ENCODE peak calls at places on chromosomes 12 and 14, in seven cellular contexts. D is body of pancreas, L is AG04450, Q is AG04449, O is left ventricle myocardium inferior, F is sigmoid colon, T is choroid plexus epithelial cell. E is an unnamed sample.

GRCh38 chr14:103072595-103073366 is 11.2 kb upstream of the LBHD2 start:
- DNase-seq in D (peak; percentile 59), L (no peak), Q (no peak), O (no peak), F (peak; percentile 59), T (no peak), E (no peak)

GRCh38 chr14:25231006-25231405 is 181.1 kb upstream of the STXBP6 start:
- DNase-seq in D (no peak), L (no peak), Q (no peak), O (no peak), F (no peak), T (peak; percentile 0), E (no peak)

GRCh38 chr14:102225936-102226335 is 79.0 kb downstream of the MOK start:
- DNase-seq in D (no peak), L (no peak), Q (no peak), O (no peak), F (no peak), T (no peak), E (no peak)

GRCh38 chr14:97699026-97699425 is 901.8 kb downstream of the VRK1 start:
- DNase-seq in D (no peak), L (no peak), Q (no peak), O (no peak), F (no peak), T (no peak), E (no peak)

GRCh38 chr14:56666716-56667115 is 87.1 kb downstream of the TMEM260 start:
- DNase-seq in D (no peak), L (no peak), Q (no peak), O (no peak), F (no peak), T (peak; percentile 81), E (no peak)

GRCh38 chr12:55822228-55822627 is 4.4 kb downstream of the ORMDL2 start:
- DNase-seq in D (no peak), L (no peak), Q (no peak), O (no peak), F (no peak), T (peak; percentile 24), E (no peak)

GRCh38 chr14:64442300-64442988 is 22.9 kb upstream of the AKAP5 start:
- DNase-seq in D (no peak), L (no peak), Q (no peak), O (peak; percentile 25), F (no peak), T (no peak), E (no peak)

GRCh38 chr12:68621092-68622081 is 10.7 kb downstream of the RAP1B start:
- DNase-seq in D (no peak), L (no peak), Q (no peak), O (no peak), F (no peak), T (no peak), E (no peak)

GRCh38 chr12:48165089-48166031 is 8.0 kb upstream of the ASB8 start:
- DNase-seq in D (peak; percentile 26), L (peak; percentile 30), Q (no peak), O (no peak), F (no peak), T (peak; percentile 81), E (no peak)

GRCh38 chr14:23829736-23830474 is 123.7 kb upstream of the DHRS4 start:
- DNase-seq in D (no peak), L (peak; percentile 23), Q (peak; percentile 60), O (no peak), F (no peak), T (peak; percentile 95), E (peak; percentile 84)

GRCh38 chr14:90758959-90759358 is 57.3 kb downstream of the TTC7B start:
- DNase-seq in D (peak; percentile 34), L (no peak), Q (no peak), O (peak; percentile 74), F (peak; percentile 89), T (peak; percentile 29), E (no peak)

GRCh38 chr12:124673881-124674617 is 106.6 kb upstream of the NCOR2 start:
- DNase-seq in D (no peak), L (no peak), Q (no peak), O (no peak), F (no peak), T (no peak), E (no peak)

GRCh38 chr12:118704517-118704916 is 276.8 kb upstream of the SRRM4 start:
- DNase-seq in D (no peak), L (no peak), Q (no peak), O (no peak), F (no peak), T (no peak), E (no peak)

GRCh38 chr12:75990189-75990912 is 41.2 kb downstream of the PHLDA1 start:
- DNase-seq in D (no peak), L (no peak), Q (no peak), O (no peak), F (no peak), T (no peak), E (no peak)

GRCh38 chr12:13371367-13371766 is 174.8 kb downstream of the EMP1 start:
- DNase-seq in D (no peak), L (no peak), Q (no peak), O (no peak), F (no peak), T (no peak), E (no peak)

GRCh38 chr12:130879212-130879686 is 7.4 kb downstream of the RAN start:
- DNase-seq in D (no peak), L (no peak), Q (no peak), O (no peak), F (peak; percentile 61), T (no peak), E (no peak)

GRCh38 chr12:77031745-77032144 is 33.6 kb downstream of the E2F7 start:
- DNase-seq in D (no peak), L (no peak), Q (no peak), O (no peak), F (no peak), T (peak; percentile 35), E (no peak)

GRCh38 chr12:106841471-106842302 is 67.2 kb downstream of the RIC8B start:
- DNase-seq in D (peak; percentile 23), L (no peak), Q (no peak), O (no peak), F (no peak), T (peak; percentile 73), E (peak; percentile 8)

GRCh38 chr14:51908086-51908485 is 47.7 kb downstream of the GNG2 start:
- DNase-seq in D (no peak), L (no peak), Q (no peak), O (no peak), F (no peak), T (peak; percentile 26), E (no peak)

GRCh38 chr12:114691810-114692557 is 8.0 kb upstream of the TBX3 start:
- DNase-seq in D (no peak), L (no peak), Q (no peak), O (no peak), F (peak; percentile 48), T (no peak), E (no peak)

GRCh38 chr12:114694436-114695304 is 10.7 kb upstream of the TBX3 start:
- DNase-seq in D (no peak), L (no peak), Q (no peak), O (no peak), F (no peak), T (no peak), E (no peak)

GRCh38 chr12:114693532-114693931 is 9.6 kb upstream of the TBX3 start:
- DNase-seq in D (no peak), L (no peak), Q (no peak), O (no peak), F (no peak), T (no peak), E (no peak)

GRCh38 chr12:114691196-114691595 is 7.2 kb upstream of the TBX3 start:
- DNase-seq in D (no peak), L (no peak), Q (no peak), O (no peak), F (peak; percentile 50), T (no peak), E (no peak)

GRCh38 chr12:114692558-114693531 is 8.9 kb upstream of the TBX3 start:
- DNase-seq in D (no peak), L (no peak), Q (no peak), O (no peak), F (peak; percentile 55), T (no peak), E (no peak)
- TF ChIP-seq CTCF in D (no peak), L (peak; percentile 36), Q (no peak), O (no peak), F (no peak), T (peak; percentile 28), E (no peak)

GRCh38 chr12:26732010-26732908 is 100.7 kb downstream of the ITPR2 start:
- DNase-seq in D (no peak), L (no peak), Q (no peak), O (no peak), F (no peak), T (no peak), E (no peak)
- H3K4me3 ChIP-seq in D (no peak overlapping the region), L (no peak overlapping the region), Q (no peak overlapping the region), O (no peak overlapping the region), F (no peak overlapping the region), T (no peak overlapping the region), E (no peak overlapping the region)

DNA sequence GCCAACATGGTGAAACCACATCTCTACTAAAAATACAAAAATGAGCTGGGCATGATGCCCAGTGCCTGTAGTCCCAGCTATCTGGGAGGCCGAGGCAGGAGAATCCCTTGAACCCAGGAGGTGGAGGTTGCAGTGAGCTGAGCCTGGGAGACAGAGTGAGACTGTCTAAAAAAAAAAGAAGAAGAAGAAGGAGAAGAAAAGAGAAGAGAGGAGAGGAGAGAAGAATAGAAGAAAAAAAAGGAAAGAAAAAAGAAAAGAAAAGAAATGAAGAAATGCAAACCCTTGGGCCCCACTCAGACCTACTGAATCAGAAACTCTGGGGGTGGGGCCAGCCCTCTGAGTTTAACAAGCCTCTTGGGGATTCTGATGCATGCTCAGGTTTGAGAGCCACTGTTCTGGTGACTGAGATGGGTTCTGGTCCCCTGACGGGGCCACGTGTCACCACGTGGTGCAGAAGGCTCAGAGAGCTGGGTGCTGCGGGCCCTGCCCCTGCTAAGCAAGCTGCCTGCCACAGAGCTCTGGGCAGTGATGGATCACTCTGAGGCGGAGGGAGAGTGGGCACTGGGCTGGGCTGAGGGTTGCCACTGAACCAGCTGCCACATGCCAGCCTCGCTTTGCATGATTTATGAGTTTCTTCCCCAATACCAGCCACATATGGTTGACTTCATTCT is 37.5 kb downstream of the ERH start:
- DNase-seq in D (no peak), L (no peak), Q (no peak), O (no peak), F (no peak), T (no peak), E (no peak)
- TF ChIP-seq CTCF in D (no peak), L (no peak), Q (no peak), O (no peak), F (no peak), T (no peak), E (no peak)

GRCh38 chr14:72740966-72741835 is 152.7 kb downstream of the DPF3 start:
- DNase-seq in D (no peak), L (no peak), Q (no peak), O (no peak), F (no peak), T (no peak), E (no peak)

GRCh38 chr14:72741836-72742681 is 151.8 kb downstream of the DPF3 start:
- DNase-seq in D (no peak), L (no peak), Q (no peak), O (no peak), F (no peak), T (no peak), E (no peak)

GRCh38 chr14:72742682-72743195 is 151.2 kb downstream of the DPF3 start:
- DNase-seq in D (no peak), L (no peak), Q (no peak), O (no peak), F (no peak), T (no peak), E (no peak)

GRCh38 chr14:72739446-72740405 is 154.2 kb downstream of the DPF3 start:
- DNase-seq in D (no peak), L (no peak), Q (no peak), O (no peak), F (peak; percentile 15), T (no peak), E (no peak)

GRCh38 chr14:72740504-72740961 is 153.4 kb downstream of the DPF3 start:
- DNase-seq in D (no peak), L (no peak), Q (no peak), O (no peak), F (peak; percentile 36), T (no peak), E (no peak)
- H3K4me3 ChIP-seq in D (no peak overlapping the region), L (no peak overlapping the region), Q (no peak overlapping the region), O (no peak overlapping the region), F (no peak overlapping the region), T (no peak overlapping the region), E (no peak overlapping the region)